ENCODE peak calls at places on chromosomes 5 and 9, in five cellular contexts. V is mesendoderm, R is neuronal stem cell, S is H1, E is IMR-90. Y is an unnamed sample.
A peak's percentile ranks its signal among the peaks of the same experiment; 100 is the strongest.

GRCh38 chr9:21121079-21121478 is 20.6 kb downstream of the IFNW1 start:
- DNase-seq in V (no peak), R (no peak), S (no peak), E (no peak), Y (no peak)

GRCh38 chr5:160029004-160029403 is 20.1 kb downstream of the TTC1 start:
- DNase-seq in V (no peak), R (no peak), S (no peak), E (peak; percentile 53), Y (peak; percentile 30)

GRCh38 chr5:144404021-144404420 is 233.3 kb downstream of the KCTD16 start:
- DNase-seq in V (no peak), R (no peak), S (no peak), E (no peak), Y (no peak)

GRCh38 chr5:52134013-52134650 is 653.6 kb upstream of the ITGA1 start:
- DNase-seq in V (no peak), R (no peak), S (no peak), E (no peak), Y (no peak)

GRCh38 chr9:15390200-15390599 is 32.5 kb upstream of the SNAPC3 start:
- DNase-seq in V (no peak), R (no peak), S (no peak), E (no peak), Y (no peak)

GRCh38 chr5:74543162-74543995 is 97.1 kb downstream of the ENC1 start:
- DNase-seq in V (peak; percentile 97), R (peak; percentile 46), S (no peak), E (peak; percentile 80), Y (peak; percentile 88)

GRCh38 chr5:172052454-172053236 is 46.2 kb upstream of the FBXW11 start:
- DNase-seq in V (no peak), R (no peak), S (no peak), E (peak; percentile 86), Y (no peak)

GRCh38 chr9:24614070-24614469 is 68.4 kb upstream of the IZUMO3 start:
- DNase-seq in V (peak; percentile 68), R (peak; percentile 8), S (no peak), E (no peak), Y (no peak)

GRCh38 chr5:124592891-124593290 is 153.5 kb downstream of the ZNF608 start:
- DNase-seq in V (no peak), R (no peak), S (no peak), E (no peak), Y (no peak)

GRCh38 chr9:106718996-106719395 is 144.0 kb upstream of the ZNF462 start:
- DNase-seq in V (no peak), R (no peak), S (no peak), E (peak; percentile 38), Y (peak; percentile 52)

GRCh38 chr5:39256472-39256871 is 37.1 kb upstream of the FYB1 start:
- DNase-seq in V (no peak), R (no peak), S (no peak), E (peak; percentile 89), Y (peak; percentile 62)

GRCh38 chr5:40679998-40680681 is 425 bp downstream of the PTGER4 start:
- DNase-seq in V (peak; percentile 44), R (no peak), S (no peak), E (no peak), Y (peak; percentile 20)

GRCh38 chr9:108108802-108109448 is 619.4 kb upstream of the KLF4 start:
- DNase-seq in V (no peak), R (no peak), S (no peak), E (peak; percentile 46), Y (peak; percentile 32)

GRCh38 chr9:91220021-91220420 is 141.7 kb downstream of the AUH start:
- DNase-seq in V (no peak), R (no peak), S (no peak), E (no peak), Y (no peak)

GRCh38 chr5:1916041-1917001 is 33.6 kb upstream of the IRX4 start:
- DNase-seq in V (no peak), R (no peak), S (no peak), E (no peak), Y (no peak)

GRCh38 chr9:90827181-90827866 is 25.7 kb downstream of the SYK start:
- DNase-seq in V (no peak), R (no peak), S (peak; percentile 28), E (no peak), Y (no peak)

GRCh38 chr5:53109041-53109435 is 519 bp downstream of the MOCS2 start:
- DNase-seq in V (peak; percentile 5), R (peak; percentile 9), S (no peak), E (no peak), Y (peak; percentile 44)

GRCh38 chr5:181184845-181185216 is 20.2 kb downstream of the TRIM7 start:
- DNase-seq in V (no peak), R (no peak), S (no peak), E (no peak), Y (no peak)

GRCh38 chr9:98944130-98945074 is 695 bp downstream of the COL15A1 start:
- DNase-seq in V (no peak), R (peak; percentile 27), S (peak; percentile 67), E (no peak), Y (peak; percentile 41)

GRCh38 chr9:133575673-133576590 is 33.3 kb downstream of the FAM163B start:
- DNase-seq in V (no peak), R (no peak), S (no peak), E (no peak), Y (no peak)

GRCh38 chr5:171416160-171417049 is 3.0 kb upstream of the FGF18 start:
- DNase-seq in V (no peak), R (no peak), S (peak; percentile 43), E (no peak), Y (no peak)

GRCh38 chr9:115364991-115365390 is 247.0 kb upstream of the TNC start:
- DNase-seq in V (no peak), R (no peak), S (no peak), E (peak; percentile 76), Y (no peak)

GRCh38 chr5:155307219-155307618 is 293.7 kb downstream of the KIF4B start:
- DNase-seq in V (no peak), R (no peak), S (no peak), E (no peak), Y (no peak)

GRCh38 chr5:65184780-65185179 is 296.9 kb downstream of the ADAMTS6 start:
- DNase-seq in V (no peak), R (peak; percentile 48), S (no peak), E (no peak), Y (no peak)

GRCh38 chr5:110855961-110856360 is 117.2 kb downstream of the SLC25A46 start:
- DNase-seq in V (no peak), R (no peak), S (no peak), E (no peak), Y (no peak)

GRCh38 chr5:151097081-151097480 is 16.2 kb upstream of the TNIP1 start:
- DNase-seq in V (no peak), R (no peak), S (no peak), E (no peak), Y (no peak)

GRCh38 chr5:40191041-40191550 is 488.6 kb upstream of the PTGER4 start:
- DNase-seq in V (no peak), R (no peak), S (no peak), E (no peak), Y (peak; percentile 54)

GRCh38 chr5:143826909-143827514 is 15.1 kb downstream of the HMHB1 start:
- DNase-seq in V (peak; percentile 4), R (no peak), S (no peak), E (peak; percentile 59), Y (no peak)

GRCh38 chr5:139687656-139688055 is 39.5 kb downstream of the CXXC5 start:
- DNase-seq in V (no peak), R (no peak), S (no peak), E (no peak), Y (no peak)

DNA sequence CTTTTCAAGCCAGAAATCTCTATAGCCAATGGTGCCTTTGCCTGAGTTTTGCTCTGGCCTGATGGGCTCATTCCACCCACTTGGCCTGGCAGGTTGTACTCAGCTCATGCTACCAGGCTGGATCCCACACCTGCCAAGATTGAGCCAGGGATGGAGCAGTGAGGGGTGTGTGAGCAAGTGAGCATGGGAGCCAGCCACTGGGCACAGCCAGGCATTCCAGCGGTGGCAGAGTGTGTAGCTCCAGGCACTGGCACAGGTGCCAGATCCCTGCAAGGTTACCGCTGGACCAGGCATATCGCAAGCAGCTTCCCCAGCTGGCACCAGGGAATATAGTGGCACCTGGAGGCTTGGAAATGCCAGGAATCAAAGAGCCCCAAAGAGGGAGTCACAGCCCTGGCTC is 2395.6 kb upstream of the C9orf72 start:
- DNase-seq in V (no peak), R (no peak), S (no peak), E (no peak), Y (no peak)
- H2AK5ac ChIP-seq in V (no peak overlapping the region), R (no peak overlapping the region), S (no peak overlapping the region), E (no peak overlapping the region), Y (no peak overlapping the region)

DNA sequence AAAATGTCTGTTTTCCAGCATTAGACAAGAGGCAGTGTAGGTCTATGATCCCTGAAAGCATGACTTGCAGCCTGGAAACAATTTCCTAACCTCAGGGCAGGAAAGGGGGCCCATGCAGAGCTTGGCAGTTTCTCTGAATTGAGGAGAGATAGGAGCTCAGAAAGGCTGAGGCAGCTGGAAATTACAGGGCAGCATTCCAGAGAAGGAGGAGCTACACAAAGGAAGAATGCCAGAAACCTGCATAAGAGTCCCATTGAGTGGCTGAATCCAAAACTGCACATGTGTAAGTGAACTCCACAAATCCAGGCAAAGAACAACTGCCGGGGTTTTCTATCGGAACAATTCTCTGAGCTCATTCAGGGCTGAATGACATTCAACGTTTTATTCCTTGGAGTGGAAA is 346.8 kb downstream of the PIK3R1 start:
- DNase-seq in V (peak; percentile 40), R (no peak), S (no peak), E (peak; percentile 44), Y (peak; percentile 55)
- H3K9ac ChIP-seq in V (no peak overlapping the region), R (no peak overlapping the region), S (no peak overlapping the region), E (no peak overlapping the region), Y (no peak overlapping the region)

GRCh38 chr5:174426388-174426787 is 298.0 kb upstream of the MSX2 start:
- DNase-seq in V (no peak), R (no peak), S (no peak), E (no peak), Y (no peak)

GRCh38 chr5:174426851-174427250 is 297.5 kb upstream of the MSX2 start:
- DNase-seq in V (no peak), R (no peak), S (no peak), E (no peak), Y (no peak)

GRCh38 chr5:174425271-174425963 is 299.0 kb upstream of the MSX2 start:
- DNase-seq in V (peak; percentile 19), R (no peak), S (no peak), E (no peak), Y (no peak)

GRCh38 chr5:174427304-174427703 is 297.1 kb upstream of the MSX2 start:
- DNase-seq in V (no peak), R (no peak), S (no peak), E (no peak), Y (no peak)

GRCh38 chr5:174425964-174426290 is 298.5 kb upstream of the MSX2 start:
- DNase-seq in V (peak; percentile 91), R (no peak), S (no peak), E (no peak), Y (no peak)
- H2AK5ac ChIP-seq in V (no peak overlapping the region), R (no peak overlapping the region), S (no peak overlapping the region), E (no peak overlapping the region), Y (no peak overlapping the region)

GRCh38 chr9:111039203-111039907 is 1.1 kb upstream of the LPAR1 start:
- DNase-seq in V (peak; percentile 46), R (no peak), S (no peak), E (no peak), Y (no peak)

GRCh38 chr9:111037744-111038335 is 430 bp downstream of the LPAR1 start:
- DNase-seq in V (peak; percentile 80), R (peak; percentile 73), S (peak; percentile 70), E (peak; percentile 27), Y (peak; percentile 40)

GRCh38 chr9:111038336-111039202 is at the start of gene LPAR1:
- DNase-seq in V (peak; percentile 78), R (peak; percentile 56), S (peak; percentile 72), E (peak; percentile 78), Y (peak; percentile 71)

GRCh38 chr9:111036068-111036789 is 2.0 kb downstream of the LPAR1 start:
- DNase-seq in V (peak; percentile 94), R (peak; percentile 26), S (peak; percentile 78), E (peak; percentile 68), Y (peak; percentile 65)

GRCh38 chr9:111036946-111037743 is 1.1 kb downstream of the LPAR1 start:
- DNase-seq in V (peak; percentile 61), R (peak; percentile 42), S (no peak), E (peak; percentile 37), Y (peak; percentile 59)
- H3K9ac ChIP-seq in V (peak overlapping the region; percentile 83), R (peak overlapping the region; percentile 94), S (peak overlapping the region; percentile 74), E (peak overlapping the region; percentile 99), Y (peak overlapping the region; percentile 97)